ENCODE peak calls at places on chromosome 20, in seven cellular contexts. D is lung, I is SJSA1, S is trophoblast cell, O is BE2C, E is A673, T is HCT116. F is an unnamed sample.

GRCh38 chr20:25139061-25139705 is 56.3 kb upstream of the ENTPD6 start:
- DNase-seq in I (no peak), O (no peak), T (peak; percentile 32), E (no peak), D (no peak), S (no peak), F (no peak)

GRCh38 chr20:48035961-48036731 is 250.9 kb upstream of the SULF2 start:
- DNase-seq in E (no peak), O (no peak), I (no peak), S (no peak), D (no peak), T (no peak), F (no peak)

GRCh38 chr20:36604952-36605308 is 649 bp upstream of the RAB5IF start:
- DNase-seq in I (no peak), T (peak; percentile 31), E (no peak), S (no peak), D (no peak), O (no peak), F (peak; percentile 26)

GRCh38 chr20:15654208-15654649 is 919.0 kb downstream of the KIF16B start:
- DNase-seq in T (peak; percentile 6), D (peak; percentile 30), S (peak; percentile 75), I (peak; percentile 59), E (peak; percentile 59), O (peak; percentile 62), F (peak; percentile 24)

GRCh38 chr20:58554541-58554940 is 39.3 kb upstream of the APCDD1L start:
- DNase-seq in O (no peak), I (no peak), D (no peak), E (no peak), T (no peak), S (no peak), F (no peak)

GRCh38 chr20:10483691-10484090 is 48.6 kb downstream of the SLX4IP start:
- DNase-seq in D (no peak), T (no peak), O (no peak), I (no peak), E (no peak), S (no peak), F (no peak)

GRCh38 chr20:46375771-46376170 is 30.6 kb downstream of the ELMO2 start:
- DNase-seq in T (no peak), D (no peak), O (no peak), E (peak; percentile 12), I (no peak), S (no peak), F (no peak)

GRCh38 chr20:16821211-16822089 is 73.3 kb downstream of the OTOR start:
- DNase-seq in T (peak; percentile 31), O (peak; percentile 42), D (no peak), E (peak; percentile 74), I (no peak), S (peak; percentile 26), F (peak; percentile 47)

GRCh38 chr20:33871362-33871761 is 60.2 kb downstream of the CHMP4B start:
- DNase-seq in E (no peak), D (no peak), S (no peak), O (no peak), T (no peak), I (no peak), F (no peak)

GRCh38 chr20:57252559-57253162 is 13.8 kb downstream of the BMP7 start:
- DNase-seq in D (no peak), T (no peak), E (no peak), I (no peak), O (no peak), S (no peak), F (no peak)

GRCh38 chr20:34921436-34921835 is 34.2 kb downstream of the GSS start:
- DNase-seq in I (no peak), D (no peak), T (no peak), S (no peak), E (no peak), O (no peak), F (no peak)

GRCh38 chr20:40532103-40532502 is 156.9 kb downstream of the MAFB start:
- DNase-seq in O (peak; percentile 35), I (no peak), T (peak; percentile 48), S (no peak), E (peak; percentile 35), D (no peak), F (no peak)

GRCh38 chr20:23749746-23750145 is 989 bp downstream of the CST1 start:
- DNase-seq in I (no peak), O (no peak), E (no peak), D (no peak), T (no peak), S (no peak), F (no peak)

GRCh38 chr20:7094438-7094997 is 327.0 kb downstream of the BMP2 start:
- DNase-seq in D (no peak), E (peak; percentile 65), S (no peak), I (peak; percentile 3), O (peak; percentile 69), T (peak; percentile 4), F (peak; percentile 22)

GRCh38 chr20:4113996-4114603 is 98.7 kb upstream of the RNF24 start:
- DNase-seq in E (no peak), D (no peak), O (no peak), I (no peak), S (no peak), T (no peak), F (peak; percentile 48)

GRCh38 chr20:36826556-36827244 is 49.2 kb upstream of the TLDC2 start:
- DNase-seq in T (no peak), D (no peak), S (peak; percentile 56), O (no peak), I (peak; percentile 41), E (no peak), F (no peak)

GRCh38 chr20:55581519-55581918 is 423.8 kb downstream of the CBLN4 start:
- DNase-seq in S (no peak), O (no peak), I (no peak), D (no peak), E (no peak), T (no peak), F (no peak)
- H3K9me3 ChIP-seq in S (no peaks in the 10 kb centered on the region), O (no peaks in the 10 kb centered on the region), I (peaks cover 14% of the 10 kb centered on the region), D (no peaks in the 10 kb centered on the region), E (peaks cover 14% of the 10 kb centered on the region), T (peaks cover 35% of the 10 kb centered on the region), F (no peaks in the 10 kb centered on the region)

DNA sequence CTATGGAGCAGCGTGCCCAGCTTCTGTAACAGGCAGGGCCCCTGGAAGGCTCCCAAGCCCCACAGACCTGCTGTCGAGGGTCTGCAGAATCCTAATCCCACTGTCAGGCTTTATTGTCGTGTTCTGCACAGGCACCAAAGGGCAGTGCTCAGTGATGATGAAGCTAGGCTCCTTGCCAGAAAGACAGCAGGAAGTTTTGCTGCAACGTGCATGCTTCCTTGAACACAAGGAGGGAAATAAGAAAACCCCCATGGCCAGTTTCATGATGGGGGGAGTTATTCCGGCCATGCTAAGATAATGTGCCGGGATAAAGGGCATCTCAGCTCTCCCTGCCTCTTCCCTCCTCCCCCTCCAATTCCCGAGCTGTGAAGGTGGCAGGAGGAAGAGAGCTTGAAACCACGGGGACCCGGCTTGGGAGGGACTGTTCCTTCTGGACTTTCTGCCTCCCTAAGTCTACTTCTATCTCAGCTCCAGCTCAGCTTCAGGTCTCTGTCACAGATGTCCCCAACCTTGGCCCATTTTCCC is 109.4 kb upstream of the KCNG1 start:
- DNase-seq in I (no peak), D (no peak), T (no peak), O (no peak), S (no peak), E (no peak), F (no peak)
- H3K4me1 ChIP-seq in I (peaks cover 16% of the 10 kb centered on the region), D (no peaks in the 10 kb centered on the region), T (no peaks in the 10 kb centered on the region), O (peaks cover 13% of the 10 kb centered on the region), S (peaks cover 25% of the 10 kb centered on the region), E (no peaks in the 10 kb centered on the region), F (peaks cover 16% of the 10 kb centered on the region)

GRCh38 chr20:62105592-62105991 is 16.7 kb upstream of the LSM14B start:
- DNase-seq in I (no peak), T (no peak), S (no peak), E (no peak), D (no peak), O (no peak), F (no peak)

GRCh38 chr20:62104234-62104789 is 18.0 kb upstream of the LSM14B start:
- DNase-seq in I (no peak), E (no peak), T (no peak), D (no peak), S (no peak), O (no peak), F (no peak)

GRCh38 chr20:62101078-62101477 is 21.2 kb upstream of the LSM14B start:
- DNase-seq in E (no peak), D (no peak), T (no peak), I (no peak), O (no peak), S (no peak), F (no peak)

GRCh38 chr20:62103508-62104233 is 18.6 kb upstream of the LSM14B start:
- DNase-seq in O (no peak), T (no peak), I (no peak), S (no peak), E (no peak), D (no peak), F (no peak)

GRCh38 chr20:62104791-62105345 is 17.4 kb upstream of the LSM14B start:
- DNase-seq in E (no peak), S (no peak), O (no peak), T (no peak), D (no peak), I (no peak), F (no peak)
- H3K9me3 ChIP-seq in E (peaks cover 30% of the 10 kb centered on the region), S (peaks cover 22% of the 10 kb centered on the region), O (peaks cover 7% of the 10 kb centered on the region), T (peaks cover 4% of the 10 kb centered on the region), D (peaks cover 3% of the 10 kb centered on the region), I (peaks cover 17% of the 10 kb centered on the region), F (peaks cover 4% of the 10 kb centered on the region)

GRCh38 chr20:63945031-63945658 is 11.1 kb downstream of the UCKL1 start:
- DNase-seq in D (no peak), E (no peak), I (no peak), O (no peak), T (no peak), S (no peak), F (no peak)

GRCh38 chr20:63950701-63951397 is 5.4 kb downstream of the UCKL1 start:
- DNase-seq in T (no peak), I (no peak), D (no peak), O (no peak), S (no peak), E (no peak), F (no peak)

GRCh38 chr20:63945921-63946920 is 10.0 kb downstream of the UCKL1 start:
- DNase-seq in D (no peak), T (no peak), S (no peak), I (no peak), O (no peak), E (no peak), F (no peak)

GRCh38 chr20:63946986-63947637 is 9.1 kb downstream of the UCKL1 start:
- DNase-seq in D (no peak), I (no peak), E (no peak), S (no peak), T (no peak), O (no peak), F (no peak)

DNA sequence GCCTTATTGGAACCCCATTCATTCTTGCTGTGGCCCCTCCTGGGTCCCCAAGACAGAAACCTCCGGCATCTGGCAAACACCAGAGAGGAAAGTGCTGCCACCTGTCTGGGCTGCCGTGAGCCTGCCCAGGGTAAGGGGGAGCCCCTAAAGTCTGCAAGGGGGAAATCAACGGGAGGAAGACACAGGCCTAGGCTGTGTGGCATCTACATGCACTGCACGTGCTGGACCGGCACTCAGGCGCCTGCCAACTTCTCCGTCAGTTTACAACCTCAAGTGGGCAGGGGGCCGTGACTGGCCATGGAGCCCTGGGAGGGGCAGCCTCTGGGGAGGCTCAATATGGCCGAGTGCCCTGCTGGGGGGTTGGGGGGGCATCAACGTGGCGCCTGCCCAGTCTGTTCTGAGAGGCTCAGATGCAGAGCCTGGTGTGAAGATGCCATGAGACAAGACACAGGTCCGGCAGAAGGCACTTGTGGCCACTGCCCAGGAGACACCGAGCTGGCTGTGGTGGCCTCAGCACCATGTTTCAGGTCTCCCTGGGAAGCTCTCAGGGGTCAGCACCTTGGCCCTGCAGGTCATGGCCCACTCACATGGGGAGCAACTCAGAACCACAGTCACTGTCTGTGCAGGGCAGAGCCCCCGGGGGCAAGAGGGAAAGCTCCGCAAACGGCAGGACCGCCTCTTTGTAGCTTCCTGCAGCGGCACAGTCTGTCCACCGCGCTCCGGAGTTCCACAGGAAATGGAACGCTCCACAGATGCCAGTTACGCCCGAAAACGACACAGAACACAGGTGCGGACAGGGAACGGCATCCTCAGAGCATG is 8.4 kb downstream of the UCKL1 start:
- DNase-seq in O (no peak), I (no peak), E (no peak), D (no peak), S (no peak), T (no peak), F (no peak)
- H3K4me1 ChIP-seq in O (peaks cover 15% of the 10 kb centered on the region), I (peaks cover 9% of the 10 kb centered on the region), E (peaks cover 30% of the 10 kb centered on the region), D (peaks cover 51% of the 10 kb centered on the region), S (peaks cover 22% of the 10 kb centered on the region), T (peaks cover 33% of the 10 kb centered on the region), F (peaks cover 47% of the 10 kb centered on the region)